ENCODE peak calls at places on chromosomes 6 and 20, in eight cellular contexts. T is IMR-90; M is HL-60; E is A549; H is CD8-positive, alpha-beta T cell; J is gastrocnemius medialis; G is RWPE2; X is fibroblast of lung. R is an unnamed sample.

GRCh38 chr6:69584536-69584912 is 212.3 kb downstream of the LMBRD1 start:
- DNase-seq in T (no peak), M (no peak), E (no peak), H (no peak), J (no peak), G (no peak), X (peak), R (no peak)

GRCh38 chr6:37025621-37026466 is 20.4 kb downstream of the FGD2 start:
- DNase-seq in T (no peak), M (no peak), E (no peak), H (no peak), J (no peak), G (no peak), X (no peak), R (no peak)

GRCh38 chr6:138290563-138290962 is 72.3 kb upstream of the PBOV1 start:
- DNase-seq in T (no peak), M (no peak), E (no peak), H (no peak), J (no peak), G (no peak), X (no peak), R (no peak)

GRCh38 chr6:131063764-131064272 is 773 bp upstream of the EPB41L2 start:
- DNase-seq in T (no peak), M (no peak), E (no peak), H (no peak), J (no peak), G (no peak), X (no peak), R (no peak)

GRCh38 chr6:33989016-33989854 is 156.7 kb downstream of the GRM4 start:
- DNase-seq in T (no peak), M (no peak), E (no peak), H (no peak), J (no peak), G (no peak), X (no peak), R (no peak)

GRCh38 chr20:59398552-59399265 is 98.3 kb downstream of the EDN3 start:
- DNase-seq in T (no peak), M (no peak), E (peak), H (no peak), J (no peak), G (peak), X (no peak), R (no peak)

GRCh38 chr6:123393333-123393732 is 243.4 kb downstream of the TRDN start:
- DNase-seq in T (no peak), M (no peak), E (peak), H (no peak), J (no peak), G (no peak), X (peak), R (no peak)

GRCh38 chr20:14288341-14289330 is 48.8 kb downstream of the FLRT3 start:
- DNase-seq in T (peak), M (no peak), E (peak), H (no peak), J (no peak), G (no peak), X (peak), R (no peak)

GRCh38 chr6:133953634-133954415 is 801 bp downstream of the TBPL1 start:
- DNase-seq in T (no peak), M (no peak), E (no peak), H (no peak), J (no peak), G (no peak), X (no peak), R (no peak)

GRCh38 chr20:19849341-19850189 is 91.5 kb downstream of the RIN2 start:
- DNase-seq in T (no peak), M (no peak), E (no peak), H (no peak), J (no peak), G (no peak), X (peak), R (no peak)

GRCh38 chr6:133170602-133171001 is 70.6 kb upstream of the EYA4 start:
- DNase-seq in T (peak), M (no peak), E (peak), H (no peak), J (peak), G (no peak), X (no peak), R (no peak)

GRCh38 chr20:11271920-11272594 is 598.3 kb upstream of the JAG1 start:
- DNase-seq in T (no peak), M (no peak), E (no peak), H (no peak), J (no peak), G (no peak), X (no peak), R (no peak)

GRCh38 chr20:63087872-63088680 is 81.3 kb upstream of the BHLHE23 start:
- DNase-seq in T (no peak), M (no peak), E (no peak), H (no peak), J (no peak), G (peak), X (no peak), R (no peak)

GRCh38 chr20:29079769-29080690 is 2177.4 kb upstream of the DEFB115 start:
- DNase-seq in T (no peak), M (no peak), E (peak), H (no peak), J (peak), G (peak), X (peak), R (no peak)

GRCh38 chr20:61725145-61725544 is 340.5 kb downstream of the TAF4 start:
- DNase-seq in T (no peak), M (no peak), E (no peak), H (no peak), J (no peak), G (peak), X (no peak), R (no peak)

GRCh38 chr6:154218336-154218735 is 138.3 kb downstream of the IPCEF1 start:
- DNase-seq in T (no peak), M (peak), E (no peak), H (no peak), J (no peak), G (no peak), X (no peak), R (no peak)

GRCh38 chr6:32371204-32371603 is 499 bp downstream of the TSBP1 start:
- DNase-seq in T (peak), M (no peak), E (no peak), H (no peak), J (no peak), G (no peak), X (no peak), R (no peak)

GRCh38 chr20:64223526-64224067 is 32.0 kb upstream of the PCMTD2 start:
- DNase-seq in T (peak), M (no peak), E (no peak), H (no peak), J (no peak), G (no peak), X (peak), R (no peak)
- TF ChIP-seq CTCF in T (peak), M (no peak), E (no peak), H (no peak), J (no peak), G (no peak), X (peak), R (peak)

GRCh38 chr6:169530762-169531143 is 171.1 kb downstream of the WDR27 start:
- DNase-seq in T (no peak), M (no peak), E (no peak), H (no peak), J (no peak), G (no peak), X (no peak), R (no peak)

GRCh38 chr6:169533656-169534421 is 168.0 kb downstream of the WDR27 start:
- DNase-seq in T (no peak), M (no peak), E (peak), H (no peak), J (no peak), G (no peak), X (no peak), R (no peak)

GRCh38 chr6:169527306-169527705 is 174.5 kb downstream of the WDR27 start:
- DNase-seq in T (peak), M (no peak), E (no peak), H (no peak), J (no peak), G (no peak), X (peak), R (no peak)

GRCh38 chr6:169528755-169529154 is 173.1 kb downstream of the WDR27 start:
- DNase-seq in T (no peak), M (no peak), E (no peak), H (no peak), J (no peak), G (no peak), X (no peak), R (no peak)

DNA sequence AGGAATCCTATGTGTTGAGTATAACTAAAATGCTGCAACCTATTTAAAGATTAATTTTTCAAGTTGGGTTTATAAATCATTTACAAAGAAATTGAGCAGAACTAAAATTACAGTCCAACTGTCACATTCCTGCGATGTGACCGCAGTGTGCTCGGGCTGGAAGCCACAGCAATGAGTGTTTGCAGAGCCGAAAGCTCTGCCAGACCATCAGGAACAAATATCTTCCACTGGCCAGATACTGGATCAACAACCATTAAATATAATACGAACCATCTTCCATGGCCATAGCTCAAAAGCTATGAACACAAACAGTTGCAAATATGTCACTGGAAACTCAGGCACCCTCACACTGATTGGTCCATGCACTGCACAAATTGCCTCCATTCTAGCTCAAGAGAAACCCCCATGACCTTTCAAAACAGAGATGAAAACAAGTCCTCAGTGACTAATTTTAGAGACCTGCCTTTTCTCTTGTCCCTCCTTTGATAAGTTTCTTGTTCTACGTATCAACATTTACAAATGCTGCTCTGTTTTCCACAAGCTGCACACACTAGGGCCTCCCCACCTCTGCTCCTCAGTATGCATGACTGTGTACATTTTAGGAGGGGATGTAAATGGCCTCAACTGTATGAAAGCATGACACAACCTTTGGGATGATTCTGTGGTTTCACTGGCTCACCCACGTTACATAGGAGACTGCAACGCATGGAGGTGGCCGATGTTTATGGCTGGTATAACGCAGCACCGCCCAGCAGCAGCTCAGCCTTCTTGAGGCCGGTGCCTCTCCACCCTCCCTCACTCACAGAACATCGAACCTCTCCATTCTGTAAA is 171.7 kb downstream of the WDR27 start:
- DNase-seq in T (peak), M (no peak), E (peak), H (no peak), J (no peak), G (no peak), X (peak), R (no peak)
- H3K4me3 ChIP-seq in T (no peak), M (no peak), E (no peak), H (no peak), J (no peak), G (no peak), X (no peak), R (no peak)

DNA sequence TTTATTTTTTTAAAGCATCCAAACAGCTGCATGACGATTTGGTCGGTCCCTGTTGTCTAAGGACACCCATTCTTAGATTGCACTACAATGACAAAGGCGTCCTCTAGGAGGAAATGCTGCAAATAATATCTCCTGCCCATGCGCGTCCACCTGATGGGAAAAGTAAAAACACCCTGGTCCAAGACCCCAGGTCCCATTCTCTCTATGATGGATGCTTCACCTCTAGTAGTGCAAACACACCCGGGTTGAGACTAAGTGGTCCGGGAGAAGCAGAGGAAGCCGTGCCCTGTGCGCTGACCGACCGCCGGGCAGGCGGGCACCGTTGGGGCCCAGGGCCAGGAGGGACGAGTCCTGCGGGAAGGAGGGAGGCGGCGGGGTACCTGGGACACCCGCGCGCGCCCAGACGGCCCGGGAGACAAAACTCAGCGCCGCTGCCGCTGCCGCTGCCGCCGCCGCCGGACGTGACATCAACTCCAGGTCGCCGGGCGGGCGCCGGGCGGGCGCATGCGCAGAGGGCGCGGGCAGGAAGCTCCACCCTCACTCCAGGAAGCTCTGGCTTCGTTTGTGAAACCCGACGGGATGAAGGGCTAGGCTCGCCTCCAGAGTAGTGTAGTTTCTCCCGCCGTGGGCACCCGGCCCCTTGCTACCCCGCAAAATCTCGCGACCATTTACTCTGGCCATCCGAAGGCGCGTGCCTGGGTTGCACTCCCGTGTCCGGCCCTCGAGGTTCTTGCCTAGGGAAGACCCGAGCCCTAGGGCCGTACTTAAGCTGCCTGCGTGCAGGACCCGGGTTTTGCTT is at the start of gene TBC1D7:
- DNase-seq in T (peak), M (peak), E (peak), H (peak), J (peak), G (peak), X (peak), R (peak)
- TF ChIP-seq CTCF in T (no peak), M (no peak), E (no peak), H (no peak), J (peak), G (peak), X (no peak), R (no peak)

GRCh38 chr6:43579171-43579570 is 3.2 kb downstream of the POLH start:
- DNase-seq in T (peak), M (no peak), E (no peak), H (no peak), J (no peak), G (no peak), X (no peak), R (no peak)
- H3K4me3 ChIP-seq in T (no peak), M (no peak), E (no peak), H (no peak), J (no peak), G (no peak), X (no peak), R (peak)

GRCh38 chr6:17280552-17281090 is 540 bp upstream of the RBM24 start:
- DNase-seq in T (no peak), M (no peak), E (peak), H (no peak), J (peak), G (no peak), X (no peak), R (no peak)
- TF ChIP-seq CTCF in T (no peak), M (no peak), E (no peak), H (no peak), J (peak), G (no peak), X (no peak), R (peak)

R was measured in AG04449.